ENCODE peak calls at places on chromosome 19, in six cellular contexts. T is keratinocyte; G is ovary; U is CD8-positive, alpha-beta memory T cell; A is gastrocnemius medialis; C is transverse colon. N is an unnamed sample.

GRCh38 chr19:54312436-54313362 is at the start of gene LILRA5:
- DNase-seq in T (no peak), G (no peak), U (no peak), A (peak; percentile 12), C (no peak), N (peak; percentile 36)

GRCh38 chr19:44767295-44768180 is 10.2 kb upstream of the CBLC start:
- DNase-seq in T (no peak), G (no peak), U (no peak), A (no peak), C (no peak), N (no peak)

GRCh38 chr19:48833977-48834376 is 2.3 kb downstream of the HSD17B14 start:
- DNase-seq in T (no peak), G (no peak), U (no peak), A (no peak), C (no peak), N (no peak)

GRCh38 chr19:57803594-57804325 is 11.0 kb downstream of the ZNF552 start:
- DNase-seq in T (no peak), G (peak; percentile 25), U (no peak), A (no peak), C (peak; percentile 26), N (no peak)

GRCh38 chr19:58569191-58569942 is 3.8 kb downstream of the MZF1 start:
- DNase-seq in T (no peak), G (peak; percentile 16), U (peak; percentile 36), A (no peak), C (peak; percentile 7), N (peak; percentile 23)

GRCh38 chr19:46660008-46660517 is 919 bp downstream of the DACT3 start:
- DNase-seq in T (no peak), G (peak; percentile 37), U (no peak), A (no peak), C (no peak), N (no peak)

GRCh38 chr19:23070353-23070781 is 46.5 kb upstream of the ZNF730 start:
- DNase-seq in T (no peak), G (peak; percentile 33), U (no peak), A (no peak), C (peak; percentile 11), N (peak; percentile 7)

GRCh38 chr19:52648336-52648990 is 10.3 kb upstream of the ZNF83 start:
- DNase-seq in T (peak; percentile 11), G (no peak), U (no peak), A (no peak), C (no peak), N (no peak)

GRCh38 chr19:45250216-45250831 is 747 bp upstream of the MARK4 start:
- DNase-seq in T (no peak), G (no peak), U (no peak), A (no peak), C (peak; percentile 16), N (no peak)

GRCh38 chr19:58374200-58374599 is 6.6 kb downstream of the ZNF837 start:
- DNase-seq in T (no peak), G (no peak), U (no peak), A (no peak), C (no peak), N (no peak)

GRCh38 chr19:8145969-8146368 is 3.4 kb downstream of the FBN3 start:
- DNase-seq in T (no peak), G (no peak), U (no peak), A (no peak), C (no peak), N (no peak)

GRCh38 chr19:3266792-3267469 is 42.5 kb downstream of the CELF5 start:
- DNase-seq in T (no peak), G (no peak), U (no peak), A (no peak), C (no peak), N (no peak)

GRCh38 chr19:8017808-8018207 is 12.4 kb upstream of the ELAVL1 start:
- DNase-seq in T (no peak), G (no peak), U (peak; percentile 62), A (no peak), C (peak; percentile 51), N (no peak)

GRCh38 chr19:55091126-55091910 is 15.6 kb downstream of the EPS8L1 start:
- DNase-seq in T (no peak), G (no peak), U (peak; percentile 45), A (no peak), C (no peak), N (no peak)

GRCh38 chr19:10315335-10316214 is at the start of gene FDX2:
- DNase-seq in T (no peak), G (peak; percentile 85), U (peak; percentile 93), A (peak; percentile 63), C (peak; percentile 92), N (peak; percentile 82)

DNA sequence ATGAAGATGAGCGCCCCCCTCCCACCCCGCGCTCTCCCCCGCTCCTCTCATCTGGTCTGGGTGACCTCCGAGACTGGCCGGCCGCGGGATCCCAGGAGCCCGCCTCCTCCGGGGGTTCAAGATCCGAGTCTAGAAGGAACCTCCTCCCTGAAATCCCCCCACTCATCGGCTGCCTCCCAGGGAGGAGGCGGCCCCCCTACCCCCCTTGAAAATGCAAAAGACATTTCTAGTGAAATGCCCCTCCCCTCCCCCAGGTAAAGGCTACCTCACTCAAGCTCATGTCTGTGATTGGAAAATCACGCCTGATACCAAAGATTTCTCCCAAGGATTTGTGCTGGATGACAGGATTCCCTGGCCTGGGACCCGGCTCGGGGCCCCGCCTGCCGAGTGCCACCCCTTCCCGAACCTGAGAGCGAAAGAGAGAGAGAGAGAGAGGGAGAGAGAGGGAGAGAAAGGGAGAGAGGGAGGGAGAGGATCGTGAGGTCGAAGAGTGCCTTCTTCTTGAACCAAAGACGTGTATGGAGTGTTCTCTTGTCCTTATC is 23.4 kb downstream of the ONECUT3 start:
- DNase-seq in T (no peak), G (no peak), U (no peak), A (no peak), C (no peak), N (no peak)
- H3K4me1 ChIP-seq in T (peaks cover 28% of the 10 kb centered on the region), G (no peaks in the 10 kb centered on the region), U (no peaks in the 10 kb centered on the region), A (no peaks in the 10 kb centered on the region), C (no peaks in the 10 kb centered on the region), N (no peaks in the 10 kb centered on the region)

DNA sequence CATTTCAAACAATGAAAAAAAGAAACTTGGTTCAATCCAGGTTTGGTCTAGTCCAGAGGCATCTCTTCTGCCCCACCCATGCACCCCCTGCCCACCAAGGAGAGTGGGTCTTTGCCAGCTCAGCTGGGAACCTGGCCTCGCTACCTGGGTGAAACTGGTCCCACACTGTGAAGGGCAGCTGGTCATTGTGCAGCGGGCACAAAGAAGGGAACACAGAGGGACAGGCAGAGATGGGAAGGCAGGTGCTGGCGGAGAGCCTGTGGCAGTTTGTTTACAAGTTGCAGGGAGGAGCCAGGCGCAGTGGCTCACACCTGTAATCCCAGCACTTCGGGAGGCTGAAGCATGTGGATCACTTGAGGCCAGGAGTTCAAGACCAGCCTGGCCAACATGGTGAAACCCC is 50.1 kb downstream of the CPAMD8 start:
- DNase-seq in T (no peak), G (no peak), U (no peak), A (no peak), C (no peak), N (no peak)
- H3K4me1 ChIP-seq in T (no peaks in the 10 kb centered on the region), G (no peaks in the 10 kb centered on the region), U (no peaks in the 10 kb centered on the region), A (no peaks in the 10 kb centered on the region), C (no peaks in the 10 kb centered on the region), N (no peaks in the 10 kb centered on the region)

GRCh38 chr19:14366529-14366928 is 14.7 kb upstream of the ADGRE5 start:
- DNase-seq in T (peak; percentile 76), G (no peak), U (peak; percentile 96), A (no peak), C (peak; percentile 95), N (no peak)
- H3K4me1 ChIP-seq in T (peaks cover 3% of the 10 kb centered on the region), G (peaks cover 4% of the 10 kb centered on the region), U (peaks cover 88% of the 10 kb centered on the region), A (peaks cover 5% of the 10 kb centered on the region), C (peaks cover 17% of the 10 kb centered on the region), N (no peaks in the 10 kb centered on the region)

DNA sequence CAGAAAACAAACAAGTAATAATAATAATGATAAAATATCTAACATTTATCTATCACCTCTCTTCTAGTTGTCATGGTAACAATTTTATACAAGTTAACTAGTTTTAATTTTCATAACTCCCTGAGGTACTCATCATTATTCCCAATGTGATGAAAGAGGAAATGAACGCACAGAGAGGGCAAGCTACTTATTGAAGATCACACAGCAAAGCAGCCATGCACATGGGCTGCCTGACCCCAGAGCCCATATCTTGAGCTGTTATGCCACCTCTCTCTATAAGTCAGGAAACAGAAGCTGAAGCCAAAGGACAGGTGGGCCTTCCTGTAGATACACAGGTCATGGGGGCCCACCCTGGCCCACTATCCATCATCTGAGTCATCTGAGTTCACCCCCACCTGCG is 4.9 kb upstream of the KLK4 start:
- DNase-seq in T (no peak), G (no peak), U (no peak), A (no peak), C (no peak), N (no peak)
- H3K4me1 ChIP-seq in T (no peaks in the 10 kb centered on the region), G (no peaks in the 10 kb centered on the region), U (no peaks in the 10 kb centered on the region), A (no peaks in the 10 kb centered on the region), C (no peaks in the 10 kb centered on the region), N (no peaks in the 10 kb centered on the region)

N was measured in adrenal gland.